ENCODE peak calls at places on chromosomes 16 and 17, in nine cellular contexts. V is HCT116, P is K562, I is GM23338, Z is A549, N is HL-60, Q is GM12878, J is SK-N-SH, F is HepG2. K is an unnamed sample.

GRCh38 chr17:4733073-4733531 is 1.9 kb downstream of the MED11 start:
- DNase-seq in V (no peak), P (no peak), I (peak), Z (no peak), N (peak), Q (no peak), J (no peak), F (peak), K (no peak)

GRCh38 chr16:48101069-48101674 is 54.6 kb downstream of the ABCC12 start:
- DNase-seq in V (no peak), P (no peak), I (no peak), Z (no peak), N (no peak), Q (peak), J (no peak), F (no peak), K (no peak)

GRCh38 chr17:17484451-17484899 is 7.7 kb downstream of the MED9 start:
- DNase-seq in V (no peak), P (no peak), I (no peak), Z (no peak), N (no peak), Q (no peak), J (no peak), F (no peak), K (no peak)

GRCh38 chr16:24609740-24610420 is 70.5 kb downstream of the RBBP6 start:
- DNase-seq in V (no peak), P (no peak), I (peak), Z (no peak), N (no peak), Q (no peak), J (peak), F (peak), K (no peak)

GRCh38 chr17:32259596-32259995 is 6.0 kb upstream of the RHBDL3 start:
- DNase-seq in V (no peak), P (no peak), I (no peak), Z (no peak), N (no peak), Q (no peak), J (no peak), F (no peak), K (no peak)

GRCh38 chr16:65068151-65068740 is 53.6 kb downstream of the CDH11 start:
- DNase-seq in V (no peak), P (no peak), I (peak), Z (no peak), N (no peak), Q (no peak), J (no peak), F (no peak), K (no peak)

GRCh38 chr16:85902366-85903155 is 3.6 kb downstream of the IRF8 start:
- DNase-seq in V (no peak), P (no peak), I (no peak), Z (no peak), N (no peak), Q (peak), J (no peak), F (no peak), K (no peak)

GRCh38 chr16:27500801-27501200 is 48.9 kb downstream of the GTF3C1 start:
- DNase-seq in V (no peak), P (no peak), I (no peak), Z (no peak), N (no peak), Q (no peak), J (no peak), F (no peak), K (no peak)

GRCh38 chr16:87226926-87227650 is 90.1 kb downstream of the C16orf95 start:
- DNase-seq in V (no peak), P (no peak), I (no peak), Z (no peak), N (no peak), Q (no peak), J (no peak), F (no peak), K (no peak)

GRCh38 chr16:11914210-11914758 is 1.5 kb downstream of the GSPT1 start:
- DNase-seq in V (no peak), P (no peak), I (no peak), Z (no peak), N (no peak), Q (no peak), J (no peak), F (no peak), K (no peak)

GRCh38 chr16:53664724-53665345 is 38.8 kb downstream of the RPGRIP1L start:
- DNase-seq in V (no peak), P (no peak), I (no peak), Z (no peak), N (no peak), Q (peak), J (no peak), F (no peak), K (no peak)

GRCh38 chr17:63120406-63120805 is 154.4 kb downstream of the TANC2 start:
- DNase-seq in V (no peak), P (no peak), I (no peak), Z (no peak), N (no peak), Q (no peak), J (no peak), F (no peak), K (no peak)

GRCh38 chr17:32551186-32551955 is 64.6 kb downstream of the CDK5R1 start:
- DNase-seq in V (no peak), P (no peak), I (no peak), Z (no peak), N (no peak), Q (peak), J (no peak), F (no peak), K (no peak)

GRCh38 chr16:53775821-53776431 is 72.0 kb downstream of the FTO start:
- DNase-seq in V (no peak), P (no peak), I (peak), Z (peak), N (peak), Q (no peak), J (no peak), F (peak), K (no peak)

GRCh38 chr16:50479771-50480170 is 68.4 kb upstream of the NKD1 start:
- DNase-seq in V (no peak), P (no peak), I (no peak), Z (no peak), N (no peak), Q (no peak), J (no peak), F (no peak), K (no peak)

GRCh38 chr16:66581246-66581952 is 2.1 kb downstream of the CMTM2 start:
- DNase-seq in V (no peak), P (no peak), I (no peak), Z (no peak), N (no peak), Q (no peak), J (no peak), F (no peak), K (no peak)

GRCh38 chr17:80187493-80187892 is 17.7 kb downstream of the CARD14 start:
- DNase-seq in V (no peak), P (peak), I (no peak), Z (peak), N (no peak), Q (no peak), J (no peak), F (no peak), K (no peak)

GRCh38 chr16:67036323-67036741 is 7.4 kb downstream of the CBFB start:
- DNase-seq in V (no peak), P (no peak), I (no peak), Z (no peak), N (no peak), Q (no peak), J (no peak), F (no peak), K (no peak)

GRCh38 chr17:75032896-75033294 is 13.9 kb downstream of the ATP5PD start:
- DNase-seq in V (no peak), P (no peak), I (no peak), Z (peak), N (no peak), Q (no peak), J (no peak), F (no peak), K (no peak)

GRCh38 chr16:10969615-10970014 is 25.3 kb downstream of the CLEC16A start:
- DNase-seq in V (no peak), P (no peak), I (no peak), Z (no peak), N (peak), Q (no peak), J (no peak), F (no peak), K (no peak)

GRCh38 chr17:68794636-68795503 is 160.3 kb downstream of the ABCA8 start:
- DNase-seq in V (no peak), P (no peak), I (peak), Z (no peak), N (no peak), Q (no peak), J (no peak), F (peak), K (no peak)

GRCh38 chr16:68884867-68885266 is 41.5 kb downstream of the TANGO6 start:
- DNase-seq in V (no peak), P (no peak), I (no peak), Z (no peak), N (no peak), Q (no peak), J (no peak), F (no peak), K (no peak)

GRCh38 chr17:49106366-49107210 is 26.0 kb upstream of the B4GALNT2 start:
- DNase-seq in V (no peak), P (peak), I (peak), Z (peak), N (no peak), Q (no peak), J (no peak), F (peak), K (no peak)

GRCh38 chr16:53785044-53785443 is 81.1 kb downstream of the FTO start:
- DNase-seq in V (no peak), P (no peak), I (no peak), Z (no peak), N (no peak), Q (no peak), J (no peak), F (no peak), K (no peak)

GRCh38 chr16:56915311-56916105 is 16.4 kb upstream of the HERPUD1 start:
- DNase-seq in V (no peak), P (no peak), I (no peak), Z (no peak), N (no peak), Q (no peak), J (no peak), F (no peak), K (no peak)

GRCh38 chr16:1779234-1779701 is 3.1 kb downstream of the SPSB3 start:
- DNase-seq in V (no peak), P (no peak), I (no peak), Z (no peak), N (no peak), Q (no peak), J (no peak), F (no peak), K (no peak)

GRCh38 chr17:39761861-39762496 is 24.2 kb downstream of the GRB7 start:
- DNase-seq in V (no peak), P (no peak), I (no peak), Z (no peak), N (no peak), Q (no peak), J (no peak), F (no peak), K (no peak)

GRCh38 chr16:72850863-72851262 is 197.1 kb downstream of the ZFHX3 start:
- DNase-seq in V (no peak), P (no peak), I (no peak), Z (no peak), N (no peak), Q (no peak), J (no peak), F (no peak), K (no peak)

GRCh38 chr16:86882586-86883280 is 304.4 kb downstream of the FOXL1 start:
- DNase-seq in V (no peak), P (no peak), I (no peak), Z (no peak), N (no peak), Q (no peak), J (no peak), F (no peak), K (no peak)

GRCh38 chr17:73747221-73748002 is 103.2 kb upstream of the SDK2 start:
- DNase-seq in V (no peak), P (no peak), I (no peak), Z (no peak), N (no peak), Q (no peak), J (no peak), F (no peak), K (no peak)
- H3K4me3 ChIP-seq in V (no peak), P (no peak), I (no peak), Z (no peak), N (no peak), Q (no peak), J (no peak), F (no peak), K (no peak)

GRCh38 chr17:36185416-36185815 is 9.0 kb upstream of the TBC1D3B start:
- DNase-seq in V (no peak), P (no peak), I (no peak), Z (no peak), N (no peak), Q (no peak), J (no peak), F (no peak), K (no peak)

GRCh38 chr17:36183811-36184765 is 7.7 kb upstream of the TBC1D3B start:
- DNase-seq in V (no peak), P (no peak), I (no peak), Z (no peak), N (no peak), Q (no peak), J (peak), F (no peak), K (no peak)

GRCh38 chr17:36183001-36183810 is 6.8 kb upstream of the TBC1D3B start:
- DNase-seq in V (peak), P (peak), I (peak), Z (peak), N (peak), Q (no peak), J (peak), F (peak), K (no peak)

GRCh38 chr17:36188891-36189306 is 7.7 kb downstream of the CCL3L1 start:
- DNase-seq in V (no peak), P (no peak), I (no peak), Z (no peak), N (peak), Q (peak), J (no peak), F (no peak), K (no peak)
- TF ChIP-seq REST in V (no peak), P (no peak), I (no peak), Z (no peak), N (no peak), Q (no peak), J (no peak), F (no peak), K (no peak)

GRCh38 chr17:35239823-35240222 is 3.0 kb upstream of the SLFN5 start:
- DNase-seq in V (no peak), P (no peak), I (no peak), Z (no peak), N (no peak), Q (no peak), J (no peak), F (no peak), K (no peak)

GRCh38 chr17:35241520-35241919 is 1.4 kb upstream of the SLFN5 start:
- DNase-seq in V (no peak), P (no peak), I (peak), Z (no peak), N (no peak), Q (no peak), J (no peak), F (no peak), K (no peak)

GRCh38 chr17:35242158-35242804 is 591 bp upstream of the SLFN5 start:
- DNase-seq in V (peak), P (peak), I (peak), Z (peak), N (peak), Q (no peak), J (peak), F (peak), K (no peak)

GRCh38 chr17:35238817-35239216 is 4.1 kb upstream of the SLFN5 start:
- DNase-seq in V (no peak), P (no peak), I (no peak), Z (peak), N (no peak), Q (no peak), J (no peak), F (no peak), K (no peak)

DNA sequence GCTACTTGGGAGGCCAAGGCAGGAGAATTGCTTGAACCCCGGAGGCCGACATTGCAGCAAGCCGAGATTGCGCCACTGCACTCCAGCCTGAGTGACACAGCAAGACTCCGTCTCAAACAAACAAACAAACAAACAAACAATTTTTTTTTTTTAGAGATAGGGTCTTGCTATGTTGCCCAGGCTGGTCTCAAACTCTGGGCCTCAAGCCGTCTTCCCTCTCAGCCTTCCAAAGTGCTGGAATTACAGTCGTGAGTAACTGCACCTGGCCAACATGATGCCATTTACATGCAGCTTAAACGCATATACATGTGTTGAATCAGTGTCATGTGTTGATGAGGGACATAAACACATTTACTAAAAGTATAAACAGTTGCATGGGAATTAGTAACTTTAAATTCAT is 2.0 kb upstream of the SLFN5 start:
- DNase-seq in V (no peak), P (no peak), I (no peak), Z (no peak), N (no peak), Q (no peak), J (no peak), F (no peak), K (no peak)
- H3K4me3 ChIP-seq in V (no peak), P (no peak), I (no peak), Z (no peak), N (no peak), Q (no peak), J (no peak), F (no peak), K (no peak)

DNA sequence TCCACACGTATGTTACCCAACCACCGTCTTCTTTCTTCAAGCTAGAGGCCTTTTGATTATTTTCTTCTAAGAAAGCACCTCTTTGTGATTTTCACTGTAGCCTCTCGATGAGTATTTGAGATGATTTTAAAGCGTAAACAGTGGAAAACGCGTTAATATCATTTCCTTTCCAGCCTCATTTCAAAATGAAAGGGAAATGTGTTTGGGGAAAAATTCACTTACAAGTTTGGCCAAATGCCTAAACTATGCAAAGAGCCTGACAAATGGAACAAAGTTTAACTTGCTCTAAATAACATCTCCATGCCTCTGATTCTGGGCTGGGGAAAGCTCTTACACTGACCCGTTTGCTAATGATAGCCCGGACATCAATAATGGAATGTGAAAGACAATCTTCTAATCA is 43.3 kb downstream of the HS3ST2 start:
- DNase-seq in V (no peak), P (no peak), I (no peak), Z (no peak), N (no peak), Q (no peak), J (no peak), F (no peak), K (no peak)
- TF ChIP-seq REST in V (no peak), P (no peak), I (no peak), Z (no peak), N (no peak), Q (no peak), J (no peak), F (no peak), K (no peak)

GRCh38 chr17:44828919-44829557 is 1.0 kb downstream of the GJC1 start:
- DNase-seq in V (no peak), P (no peak), I (no peak), Z (no peak), N (no peak), Q (no peak), J (no peak), F (no peak), K (no peak)
- H3K4me3 ChIP-seq in V (peak), P (peak), I (peak), Z (peak), N (peak), Q (peak), J (peak), F (peak), K (peak)

GRCh38 chr16:30980959-30981358 is 4.0 kb upstream of the HSD3B7 start:
- DNase-seq in V (no peak), P (no peak), I (no peak), Z (no peak), N (no peak), Q (no peak), J (no peak), F (no peak), K (no peak)

GRCh38 chr16:30980068-30980371 is 5.0 kb upstream of the HSD3B7 start:
- DNase-seq in V (no peak), P (no peak), I (no peak), Z (no peak), N (no peak), Q (no peak), J (no peak), F (no peak), K (no peak)

GRCh38 chr16:30980434-30980833 is 4.6 kb upstream of the HSD3B7 start:
- DNase-seq in V (no peak), P (no peak), I (no peak), Z (no peak), N (no peak), Q (no peak), J (no peak), F (no peak), K (no peak)

GRCh38 chr16:30977502-30977901 is 7.5 kb upstream of the HSD3B7 start:
- DNase-seq in V (no peak), P (peak), I (peak), Z (no peak), N (no peak), Q (no peak), J (peak), F (no peak), K (no peak)

DNA sequence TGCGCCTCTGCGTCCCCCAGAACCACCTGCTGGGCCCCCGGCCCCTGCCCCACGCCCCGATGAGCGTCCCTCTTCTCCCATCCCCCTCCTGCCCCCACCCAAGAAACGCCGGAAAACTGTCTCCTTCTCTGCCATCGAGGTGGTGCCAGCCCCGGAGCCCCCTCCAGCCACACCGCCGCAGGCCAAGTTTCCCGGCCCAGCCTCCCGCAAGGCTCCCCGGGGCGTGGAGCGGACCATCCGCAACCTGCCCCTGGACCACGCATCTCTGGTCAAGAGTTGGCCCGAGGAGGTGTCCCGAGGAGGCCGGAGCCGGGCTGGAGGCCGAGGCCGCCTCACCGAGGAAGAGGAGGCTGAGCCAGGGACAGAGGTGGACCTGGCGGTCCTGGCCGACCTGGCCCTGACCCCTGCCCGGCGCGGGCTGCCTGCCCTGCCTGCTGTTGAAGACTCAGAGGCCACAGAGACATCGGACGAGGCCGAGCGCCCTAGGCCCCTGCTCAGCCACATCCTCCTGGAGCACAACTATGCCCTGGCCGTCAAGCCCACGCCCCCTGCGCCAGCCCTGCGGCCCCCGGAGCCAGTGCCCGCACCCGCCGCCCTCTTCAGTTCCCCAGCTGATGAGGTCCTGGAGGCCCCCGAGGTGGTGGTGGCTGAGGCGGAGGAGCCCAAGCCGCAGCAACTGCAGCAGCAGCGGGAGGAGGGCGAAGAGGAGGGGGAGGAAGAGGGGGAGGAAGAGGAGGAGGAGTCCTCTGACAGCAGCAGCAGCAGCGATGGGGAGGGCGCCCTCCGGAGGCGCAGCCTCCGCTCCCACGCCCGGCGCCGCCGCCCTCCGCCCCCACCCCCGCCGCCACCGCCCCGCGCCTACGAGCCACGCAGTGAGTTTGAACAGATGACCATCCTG is 5.6 kb upstream of the HSD3B7 start:
- DNase-seq in V (no peak), P (peak), I (peak), Z (no peak), N (no peak), Q (no peak), J (no peak), F (no peak), K (no peak)
- TF ChIP-seq REST in V (no peak), P (no peak), I (no peak), Z (no peak), N (no peak), Q (no peak), J (no peak), F (no peak), K (no peak)

DNA sequence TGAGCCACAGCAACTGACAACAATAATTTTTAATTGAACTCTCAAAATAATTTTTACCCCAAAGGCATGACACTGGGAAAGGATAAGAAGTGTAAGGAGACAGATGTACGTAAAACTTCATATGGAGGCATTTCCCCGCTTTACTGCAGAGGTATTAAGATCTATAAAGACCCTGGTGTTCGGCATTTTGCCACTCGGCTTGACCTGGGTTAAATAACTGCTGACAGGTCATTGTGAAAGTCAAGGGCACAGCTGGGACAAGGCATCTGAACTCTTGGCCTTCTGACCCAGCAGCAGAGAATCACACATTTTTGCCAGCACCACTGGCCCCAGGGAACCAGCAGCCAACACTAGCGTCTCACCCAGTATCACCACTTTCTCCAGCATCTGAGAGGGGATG is 372.1 kb downstream of the SOX9 start:
- DNase-seq in V (no peak), P (no peak), I (no peak), Z (no peak), N (no peak), Q (no peak), J (no peak), F (no peak), K (no peak)
- H3K4me3 ChIP-seq in V (no peak), P (no peak), I (no peak), Z (no peak), N (no peak), Q (no peak), J (no peak), F (no peak), K (no peak)

K was measured in Panc1.